ENCODE peak calls at places on chromosome 12, in seven cellular contexts. J is astrocyte; E is esophagus muscularis mucosa; D is CD4-positive, CD25-positive, alpha-beta regulatory T cell; U is GM23338; H is A549; M is HCT116. P is an unnamed sample.
A peak's percentile ranks its signal among the peaks of the same experiment; 100 is the strongest.

GRCh38 chr12:80044694-80045046 is 54.7 kb upstream of the OTOGL start:
- DNase-seq in J (peak; percentile 92), E (no peak), D (no peak), U (no peak), H (no peak), M (peak; percentile 12), P (no peak)

GRCh38 chr12:130555628-130556485 is 160.2 kb downstream of the RIMBP2 start:
- DNase-seq in J (no peak), E (no peak), D (no peak), U (peak; percentile 8), H (no peak), M (no peak), P (no peak)

GRCh38 chr12:40017488-40017887 is 88.4 kb downstream of the SLC2A13 start:
- DNase-seq in J (no peak), E (no peak), D (no peak), U (no peak), H (no peak), M (no peak), P (no peak)

GRCh38 chr12:84632556-84632955 is 280.0 kb downstream of the SLC6A15 start:
- DNase-seq in J (peak; percentile 78), E (no peak), D (no peak), U (no peak), H (no peak), M (no peak), P (no peak)

GRCh38 chr12:47838286-47838931 is 18.7 kb upstream of the HDAC7 start:
- DNase-seq in J (no peak), E (no peak), D (peak; percentile 57), U (peak; percentile 78), H (peak; percentile 56), M (peak; percentile 44), P (no peak)

GRCh38 chr12:6452908-6453630 is 1.2 kb downstream of the TAPBPL start:
- DNase-seq in J (no peak), E (no peak), D (peak; percentile 66), U (no peak), H (no peak), M (no peak), P (no peak)

GRCh38 chr12:59005195-59005961 is 85.1 kb upstream of the LRIG3 start:
- DNase-seq in J (peak; percentile 6), E (no peak), D (no peak), U (no peak), H (no peak), M (no peak), P (no peak)

GRCh38 chr12:25014961-25015360 is 66.1 kb upstream of the BCAT1 start:
- DNase-seq in J (peak; percentile 41), E (no peak), D (no peak), U (no peak), H (no peak), M (no peak), P (no peak)

GRCh38 chr12:123986374-123986920 is 13.4 kb downstream of the ZNF664 start:
- DNase-seq in J (no peak), E (peak; percentile 55), D (no peak), U (no peak), H (no peak), M (no peak), P (no peak)

GRCh38 chr12:10364839-10365681 is 24.8 kb downstream of the KLRK1 start:
- DNase-seq in J (peak; percentile 74), E (no peak), D (peak; percentile 89), U (peak; percentile 94), H (peak; percentile 53), M (peak; percentile 71), P (no peak)

GRCh38 chr12:42372154-42372791 is 46.3 kb downstream of the PPHLN1 start:
- DNase-seq in J (peak; percentile 10), E (no peak), D (peak; percentile 75), U (peak; percentile 85), H (peak; percentile 73), M (peak; percentile 42), P (no peak)

GRCh38 chr12:40286583-40286982 is 61.8 kb downstream of the LRRK2 start:
- DNase-seq in J (no peak), E (no peak), D (no peak), U (no peak), H (peak; percentile 52), M (no peak), P (no peak)

GRCh38 chr12:93302331-93303229 is 75.1 kb upstream of the NUDT4 start:
- DNase-seq in J (peak; percentile 97), E (no peak), D (no peak), U (no peak), H (no peak), M (no peak), P (no peak)

GRCh38 chr12:66538970-66539369 is 139.9 kb downstream of the GRIP1 start:
- DNase-seq in J (peak; percentile 49), E (no peak), D (no peak), U (peak; percentile 60), H (no peak), M (no peak), P (no peak)

GRCh38 chr12:50922820-50923219 is 29.5 kb upstream of the HIGD1C start:
- DNase-seq in J (no peak), E (no peak), D (no peak), U (no peak), H (no peak), M (no peak), P (no peak)

GRCh38 chr12:105983622-105984325 is 155.0 kb downstream of the NUAK1 start:
- DNase-seq in J (peak; percentile 96), E (no peak), D (no peak), U (no peak), H (no peak), M (no peak), P (no peak)

GRCh38 chr12:56760460-56760859 is 2.7 kb upstream of the HSD17B6 start:
- DNase-seq in J (no peak), E (no peak), D (no peak), U (no peak), H (no peak), M (no peak), P (no peak)

GRCh38 chr12:56759270-56759908 is 3.7 kb upstream of the HSD17B6 start:
- DNase-seq in J (no peak), E (no peak), D (no peak), U (no peak), H (no peak), M (no peak), P (no peak)

GRCh38 chr12:56768424-56768823 is 5.3 kb downstream of the HSD17B6 start:
- DNase-seq in J (no peak), E (no peak), D (no peak), U (no peak), H (no peak), M (no peak), P (no peak)

GRCh38 chr12:56766535-56766934 is 3.4 kb downstream of the HSD17B6 start:
- DNase-seq in J (no peak), E (no peak), D (no peak), U (peak; percentile 39), H (no peak), M (no peak), P (no peak)

GRCh38 chr12:56763753-56764657 is 881 bp downstream of the HSD17B6 start:
- DNase-seq in J (peak; percentile 52), E (no peak), D (no peak), U (no peak), H (peak; percentile 54), M (no peak), P (no peak)
- H3K4me3 ChIP-seq in J (no peak overlapping the region), E (no peak overlapping the region), D (no peak overlapping the region), U (no peak overlapping the region), H (no peak overlapping the region), M (no peak overlapping the region), P (peak overlapping the region; percentile 35)

GRCh38 chr12:108169671-108170070 is 40.6 kb downstream of the WSCD2 start:
- DNase-seq in J (no peak), E (no peak), D (no peak), U (no peak), H (no peak), M (no peak), P (no peak)
- H3K4me1 ChIP-seq in J (no peaks in the 10 kb centered on the region), E (peaks cover 49% of the 10 kb centered on the region), D (no peaks in the 10 kb centered on the region), U (peaks cover 16% of the 10 kb centered on the region), H (no peaks in the 10 kb centered on the region), M (no peaks in the 10 kb centered on the region), P (no peaks in the 10 kb centered on the region)

GRCh38 chr12:49190317-49190716 is 1.4 kb upstream of the TUBA1A start:
- DNase-seq in J (no peak), E (no peak), D (no peak), U (peak; percentile 38), H (no peak), M (no peak), P (no peak)

GRCh38 chr12:49188916-49189367 is at the start of gene TUBA1A:
- DNase-seq in J (peak; percentile 99), E (peak; percentile 99), D (peak; percentile 99), U (peak; percentile 99), H (peak; percentile 99), M (peak; percentile 92), P (peak; percentile 99)

GRCh38 chr12:49189731-49190314 is 943 bp upstream of the TUBA1A start:
- DNase-seq in J (no peak), E (no peak), D (no peak), U (no peak), H (no peak), M (no peak), P (no peak)

GRCh38 chr12:49188205-49188915 is 520 bp downstream of the TUBA1A start:
- DNase-seq in J (peak; percentile 42), E (peak; percentile 97), D (peak; percentile 85), U (peak; percentile 72), H (peak; percentile 83), M (peak; percentile 56), P (no peak)

GRCh38 chr12:49187184-49187583 is 1.7 kb downstream of the TUBA1A start:
- DNase-seq in J (peak; percentile 53), E (peak; percentile 93), D (no peak), U (no peak), H (peak; percentile 20), M (no peak), P (no peak)
- H3K4me3 ChIP-seq in J (peak overlapping the region; percentile 96), E (peak overlapping the region; percentile 87), D (peak overlapping the region; percentile 86), U (peak overlapping the region; percentile 75), H (peak overlapping the region; percentile 89), M (no peak overlapping the region), P (peak overlapping the region; percentile 97)

DNA sequence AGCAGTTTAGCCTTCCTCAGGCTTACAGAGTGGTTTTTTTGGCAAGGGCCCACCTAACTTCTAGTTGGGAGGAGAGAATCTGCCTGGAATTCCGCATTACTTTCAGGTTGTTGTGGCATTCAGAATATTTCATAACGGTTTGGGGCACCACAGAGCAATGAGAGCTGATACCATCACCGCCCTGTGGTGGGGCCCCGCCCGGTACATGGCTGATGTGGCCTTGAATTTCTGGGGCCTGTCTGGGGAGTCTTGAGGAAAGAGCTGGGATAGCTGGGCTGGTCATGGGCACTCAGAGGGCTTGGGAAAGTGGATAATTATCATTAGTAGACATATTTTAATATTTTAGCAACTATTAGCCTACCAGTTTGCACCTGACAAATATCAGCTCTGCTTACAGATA is 4.2 kb downstream of the TESPA1 start:
- DNase-seq in J (no peak), E (no peak), D (peak; percentile 64), U (no peak), H (no peak), M (no peak), P (no peak)
- H3K4me1 ChIP-seq in J (peaks cover 22% of the 10 kb centered on the region), E (no peaks in the 10 kb centered on the region), D (peaks cover 85% of the 10 kb centered on the region), U (peaks cover 13% of the 10 kb centered on the region), H (no peaks in the 10 kb centered on the region), M (no peaks in the 10 kb centered on the region), P (no peaks in the 10 kb centered on the region)

GRCh38 chr12:52007982-52008510 is 1.3 kb downstream of the TAMALIN start:
- DNase-seq in J (no peak), E (no peak), D (no peak), U (no peak), H (no peak), M (no peak), P (no peak)
- H3K4me3 ChIP-seq in J (peak overlapping the region; percentile 57), E (peak overlapping the region; percentile 71), D (peak overlapping the region; percentile 18), U (peak overlapping the region; percentile 77), H (no peak overlapping the region), M (no peak overlapping the region), P (peak overlapping the region; percentile 87)

P was measured in vagina.